ENCODE peak calls at places on chromosomes 3 and 15, in four cellular contexts. W is H1, V is SK-N-SH, A is GM12878. O is an unnamed sample.

GRCh38 chr3:183688869-183689268 is 8.7 kb upstream of the YEATS2 start:
- DNase-seq in W (no peak), V (no peak), A (no peak), O (no peak)

GRCh38 chr15:39834256-39834655 is 51.6 kb upstream of the FSIP1 start:
- DNase-seq in W (no peak), V (no peak), A (no peak), O (no peak)

GRCh38 chr3:100261481-100261903 is 700 bp downstream of the TBC1D23 start:
- DNase-seq in W (no peak), V (no peak), A (no peak), O (no peak)

GRCh38 chr3:73516656-73517055 is 108.1 kb downstream of the PDZRN3 start:
- DNase-seq in W (no peak), V (no peak), A (no peak), O (no peak)

GRCh38 chr3:105495021-105495420 is 128.3 kb downstream of the ALCAM start:
- DNase-seq in W (no peak), V (no peak), A (no peak), O (no peak)

GRCh38 chr3:30625541-30626438 is 19.4 kb downstream of the TGFBR2 start:
- DNase-seq in W (no peak), V (no peak), A (no peak), O (no peak)

GRCh38 chr15:77013786-77014136 is 18.8 kb downstream of the PSTPIP1 start:
- DNase-seq in W (no peak), V (no peak), A (no peak), O (peak)

GRCh38 chr3:139292933-139293664 is 50.7 kb upstream of the MRPS22 start:
- DNase-seq in W (no peak), V (no peak), A (no peak), O (no peak)

GRCh38 chr3:129628169-129628522 is 21.7 kb upstream of the PLXND1 start:
- DNase-seq in W (no peak), V (no peak), A (no peak), O (no peak)

GRCh38 chr3:30664884-30665283 is 58.5 kb downstream of the TGFBR2 start:
- DNase-seq in W (no peak), V (no peak), A (no peak), O (peak)

GRCh38 chr3:45547202-45547701 is 47.3 kb upstream of the LIMD1 start:
- DNase-seq in W (no peak), V (no peak), A (no peak), O (no peak)

DNA sequence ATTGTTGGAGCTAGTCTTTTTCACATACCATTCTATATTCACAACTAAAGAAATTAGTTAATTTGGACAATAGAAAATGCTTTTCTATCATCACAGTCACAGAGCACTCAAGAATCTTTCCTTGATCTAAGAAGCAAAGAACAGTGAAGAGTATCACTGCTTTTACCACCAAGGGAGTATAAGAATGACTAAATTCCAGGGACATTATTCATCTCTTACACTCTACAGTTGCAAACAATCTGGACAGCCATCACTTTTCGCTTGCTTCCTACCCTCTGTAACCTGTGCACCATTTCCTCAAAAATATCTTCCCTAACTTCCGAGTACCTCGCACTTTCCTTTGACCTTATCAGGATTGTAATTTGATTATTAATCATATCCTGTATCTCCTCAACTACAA is 359.5 kb upstream of the TMCO5A start:
- DNase-seq in W (no peak), V (no peak), A (no peak), O (no peak)
- TF ChIP-seq NRF1 in W (no peak), V (no peak), A (no peak), O (no peak)

GRCh38 chr15:36590838-36591237 is 11.4 kb downstream of the CDIN1 start:
- DNase-seq in W (no peak), V (no peak), A (no peak), O (no peak)

GRCh38 chr15:36595625-36596024 is 16.2 kb downstream of the CDIN1 start:
- DNase-seq in W (no peak), V (no peak), A (no peak), O (no peak)

GRCh38 chr15:36589971-36590370 is 10.5 kb downstream of the CDIN1 start:
- DNase-seq in W (no peak), V (no peak), A (no peak), O (no peak)

GRCh38 chr15:36594556-36595090 is 15.2 kb downstream of the CDIN1 start:
- DNase-seq in W (no peak), V (no peak), A (no peak), O (no peak)

DNA sequence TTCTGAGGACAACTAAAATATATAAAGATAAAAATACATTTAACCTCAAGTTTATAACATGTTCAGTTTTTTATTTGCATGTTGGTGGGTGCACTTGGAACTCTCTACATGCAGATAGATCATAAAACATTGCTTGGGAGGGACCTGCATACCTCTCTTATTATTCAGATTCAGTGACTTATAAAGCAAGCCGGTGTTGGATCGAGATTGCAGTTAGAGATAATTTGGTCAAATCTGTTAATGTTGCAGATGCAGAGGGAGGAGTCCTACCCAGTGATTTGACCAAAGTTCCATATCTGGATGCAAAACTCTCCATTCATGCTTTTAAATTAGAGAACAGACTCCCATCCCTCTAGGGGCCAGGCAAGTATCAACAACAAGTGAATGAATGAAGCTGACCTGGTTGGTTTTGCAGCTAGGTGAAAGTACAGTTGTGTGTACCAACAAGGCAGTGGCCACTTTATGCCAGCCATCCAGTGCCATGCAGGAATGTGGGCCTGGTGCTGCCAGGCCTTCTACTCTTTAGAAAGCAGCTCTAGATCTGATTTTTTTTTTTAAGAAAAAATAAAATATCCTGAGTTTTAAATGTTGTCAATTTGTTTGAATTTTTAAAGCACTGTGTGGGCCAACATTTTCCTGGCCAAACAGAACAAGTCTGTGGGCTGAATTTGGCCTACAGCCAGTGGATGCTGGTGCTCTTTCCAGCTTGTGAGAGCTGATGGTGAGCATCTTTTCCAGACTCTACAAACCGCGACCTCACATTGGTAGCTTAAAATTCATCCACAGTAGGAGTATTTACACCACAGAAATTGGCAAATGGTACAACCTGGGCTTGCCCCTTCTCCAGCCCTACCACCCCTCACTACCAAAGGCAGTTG is 12.3 kb downstream of the CDIN1 start:
- DNase-seq in W (no peak), V (no peak), A (no peak), O (no peak)
- TF ChIP-seq NRF1 in W (no peak), V (no peak), A (no peak), O (no peak)

GRCh38 chr15:69729167-69729748 is 276.6 kb downstream of the RPLP1 start:
- DNase-seq in W (no peak), V (peak), A (no peak), O (peak)
- TF ChIP-seq NRF1 in W (no peak), V (no peak), A (no peak), O (no peak)

GRCh38 chr3:142046320-142047020 is 102.9 kb downstream of the TFDP2 start:
- DNase-seq in W (no peak), V (no peak), A (no peak), O (peak)
- TF ChIP-seq NRF1 in W (no peak), V (no peak), A (no peak), O (no peak)

GRCh38 chr15:28945626-28946215 is 59.9 kb downstream of the APBA2 start:
- DNase-seq in W (no peak), V (no peak), A (no peak), O (no peak)
- TF ChIP-seq NRF1 in W (no peak), V (no peak), A (no peak), O (no peak)

GRCh38 chr3:32646761-32647160 is 38.2 kb upstream of the CNOT10 start:
- DNase-seq in W (no peak), V (peak), A (no peak), O (no peak)

GRCh38 chr3:32640939-32641725 is 43.9 kb upstream of the CNOT10 start:
- DNase-seq in W (no peak), V (no peak), A (no peak), O (no peak)

GRCh38 chr3:32643816-32644215 is 41.2 kb upstream of the CNOT10 start:
- DNase-seq in W (no peak), V (no peak), A (no peak), O (no peak)

GRCh38 chr3:32643354-32643753 is 41.6 kb upstream of the CNOT10 start:
- DNase-seq in W (no peak), V (no peak), A (no peak), O (no peak)

GRCh38 chr3:32644380-32644779 is 40.6 kb upstream of the CNOT10 start:
- DNase-seq in W (no peak), V (no peak), A (no peak), O (no peak)
- TF ChIP-seq NRF1 in W (no peak), V (no peak), A (no peak), O (no peak)